ENCODE peak calls at places on chromosomes 5 and 9, in ten cellular contexts. D, V, B, Z, O, U, L, K, Y and A are unnamed samples.

GRCh38 chr5:168324864-168325615 is 33.6 kb downstream of the WWC1 start:
- DNase-seq in D (no peak), V (no peak), B (no peak), Z (no peak), O (peak), U (no peak), L (no peak), K (no peak), Y (no peak), A (no peak)

GRCh38 chr5:157516626-157517325 is 56.8 kb downstream of the NIPAL4 start:
- DNase-seq in D (peak), V (no peak), B (peak), Z (no peak), O (peak), U (no peak), L (no peak), K (no peak), Y (peak), A (peak)

GRCh38 chr9:75692309-75692708 is 198.2 kb upstream of the PCSK5 start:
- DNase-seq in D (no peak), V (no peak), B (no peak), Z (no peak), O (no peak), U (no peak), L (no peak), K (no peak), Y (no peak), A (no peak)

GRCh38 chr5:122871669-122872068 is 26.3 kb downstream of the SNX24 start:
- DNase-seq in D (no peak), V (no peak), B (no peak), Z (no peak), O (no peak), U (no peak), L (no peak), K (no peak), Y (no peak), A (no peak)

GRCh38 chr5:150399158-150400019 is 13.3 kb downstream of the CD74 start:
- DNase-seq in D (no peak), V (no peak), B (peak), Z (no peak), O (no peak), U (no peak), L (no peak), K (no peak), Y (no peak), A (no peak)

GRCh38 chr9:135304886-135305285 is 174.7 kb upstream of the PPP1R26 start:
- DNase-seq in D (no peak), V (no peak), B (no peak), Z (no peak), O (no peak), U (no peak), L (no peak), K (no peak), Y (no peak), A (no peak)

GRCh38 chr9:92718086-92719001 is 46.3 kb downstream of the BICD2 start:
- DNase-seq in D (no peak), V (no peak), B (no peak), Z (no peak), O (no peak), U (no peak), L (no peak), K (no peak), Y (no peak), A (no peak)

GRCh38 chr9:31574006-31574750 is 810.3 kb upstream of the ACO1 start:
- DNase-seq in D (no peak), V (no peak), B (peak), Z (no peak), O (no peak), U (no peak), L (no peak), K (no peak), Y (peak), A (no peak)

GRCh38 chr9:129988607-129989361 is 54.2 kb downstream of the FNBP1 start:
- DNase-seq in D (no peak), V (no peak), B (no peak), Z (no peak), O (no peak), U (no peak), L (no peak), K (no peak), Y (no peak), A (no peak)

GRCh38 chr9:69444021-69444420 is 119.0 kb downstream of the ENTREP1 start:
- DNase-seq in D (no peak), V (no peak), B (peak), Z (no peak), O (no peak), U (no peak), L (no peak), K (no peak), Y (peak), A (peak)

GRCh38 chr9:34169125-34169524 is 9.7 kb upstream of the UBAP1 start:
- DNase-seq in D (no peak), V (no peak), B (no peak), Z (no peak), O (no peak), U (no peak), L (no peak), K (no peak), Y (no peak), A (no peak)